ENCODE peak calls at places on chromosomes 1 and 21, in eight cellular contexts. One of them, this sample, is unnamed.

GRCh38 chr1:201364808-201365105 is 12.7 kb downstream of the TNNT2 start:
- DNase-seq in colonic mucosa: no peak
- DNase-seq in neural crest cell: no peak
- DNase-seq in mucosa of descending colon: no peak
- DNase-seq in GM10248: no peak
- DNase-seq in A549: no peak
- DNase-seq in fibroblast of mammary gland: no peak
- DNase-seq in AG04450: no peak
- DNase-seq in this sample: no peak

GRCh38 chr21:32248616-32249550 is 30.0 kb downstream of the MIS18A start:
- DNase-seq in colonic mucosa: no peak
- DNase-seq in neural crest cell: no peak
- DNase-seq in mucosa of descending colon: no peak
- DNase-seq in GM10248: no peak
- DNase-seq in A549: no peak
- DNase-seq in fibroblast of mammary gland: no peak
- DNase-seq in AG04450: no peak
- DNase-seq in this sample: no peak

GRCh38 chr1:38584408-38585037 is 275.0 kb downstream of the RRAGC start:
- DNase-seq in colonic mucosa: no peak
- DNase-seq in neural crest cell: no peak
- DNase-seq in mucosa of descending colon: no peak
- DNase-seq in GM10248: no peak
- DNase-seq in A549: no peak
- DNase-seq in fibroblast of mammary gland: no peak
- DNase-seq in AG04450: no peak
- DNase-seq in this sample: no peak

GRCh38 chr1:204396015-204396583 is 15.5 kb downstream of the PPP1R15B start:
- DNase-seq in colonic mucosa: peak; percentile 9
- DNase-seq in neural crest cell: no peak
- DNase-seq in mucosa of descending colon: no peak
- DNase-seq in GM10248: no peak
- DNase-seq in A549: no peak
- DNase-seq in fibroblast of mammary gland: no peak
- DNase-seq in AG04450: no peak
- DNase-seq in this sample: no peak

GRCh38 chr1:88731475-88731874 is 47.4 kb downstream of the PKN2 start:
- DNase-seq in colonic mucosa: peak; percentile 41
- DNase-seq in neural crest cell: no peak
- DNase-seq in mucosa of descending colon: no peak
- DNase-seq in GM10248: no peak
- DNase-seq in A549: peak; percentile 4
- DNase-seq in fibroblast of mammary gland: peak; percentile 95
- DNase-seq in AG04450: peak; percentile 82
- DNase-seq in this sample: no peak

GRCh38 chr1:235697517-235697916 is 47.9 kb upstream of the GNG4 start:
- DNase-seq in colonic mucosa: no peak
- DNase-seq in neural crest cell: no peak
- DNase-seq in mucosa of descending colon: no peak
- DNase-seq in GM10248: peak; percentile 18
- DNase-seq in A549: no peak
- DNase-seq in fibroblast of mammary gland: peak; percentile 76
- DNase-seq in AG04450: no peak
- DNase-seq in this sample: no peak

GRCh38 chr1:228416217-228416971 is at the start of gene TRIM17:
- DNase-seq in colonic mucosa: no peak
- DNase-seq in neural crest cell: peak; percentile 59
- DNase-seq in mucosa of descending colon: no peak
- DNase-seq in GM10248: no peak
- DNase-seq in A549: no peak
- DNase-seq in fibroblast of mammary gland: no peak
- DNase-seq in AG04450: no peak
- DNase-seq in this sample: peak; percentile 71

GRCh38 chr1:170675825-170676224 is 11.9 kb downstream of the PRRX1 start:
- DNase-seq in colonic mucosa: no peak
- DNase-seq in neural crest cell: no peak
- DNase-seq in mucosa of descending colon: no peak
- DNase-seq in GM10248: no peak
- DNase-seq in A549: no peak
- DNase-seq in fibroblast of mammary gland: no peak
- DNase-seq in AG04450: no peak
- DNase-seq in this sample: no peak

DNA sequence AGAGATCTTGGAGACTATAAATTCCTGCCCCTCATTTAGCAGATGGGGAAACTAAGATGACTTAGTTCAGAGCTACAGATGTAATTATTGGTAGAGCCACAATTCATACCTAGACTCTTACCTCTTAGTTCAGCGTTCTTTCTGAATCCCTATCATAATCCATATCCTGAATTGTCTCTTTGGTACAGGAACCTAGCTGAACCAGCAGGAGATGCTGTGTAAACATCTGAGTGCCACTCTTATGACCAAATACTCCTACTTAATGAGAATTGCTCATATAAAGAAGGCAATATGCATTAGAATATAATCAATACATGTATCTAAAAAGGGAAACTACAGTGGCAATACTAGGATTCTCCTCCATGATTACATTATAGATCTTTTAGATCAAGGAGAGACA is 459.0 kb downstream of the SIPA1L2 start:
- DNase-seq in colonic mucosa: no peak
- DNase-seq in neural crest cell: no peak
- DNase-seq in mucosa of descending colon: no peak
- DNase-seq in GM10248: no peak
- DNase-seq in A549: no peak
- DNase-seq in fibroblast of mammary gland: no peak
- DNase-seq in AG04450: no peak
- DNase-seq in this sample: no peak
- TF ChIP-seq CTCF in colonic mucosa: no peak
- TF ChIP-seq CTCF in neural crest cell: no peak
- TF ChIP-seq CTCF in mucosa of descending colon: no peak
- TF ChIP-seq CTCF in GM10248: no peak
- TF ChIP-seq CTCF in A549: no peak
- TF ChIP-seq CTCF in fibroblast of mammary gland: no peak
- TF ChIP-seq CTCF in AG04450: no peak
- TF ChIP-seq CTCF in this sample: no peak

GRCh38 chr21:42973991-42974831 is at the start of gene PKNOX1:
- DNase-seq in colonic mucosa: peak; percentile 99
- DNase-seq in neural crest cell: peak; percentile 98
- DNase-seq in mucosa of descending colon: peak; percentile 99
- DNase-seq in GM10248: peak; percentile 100
- DNase-seq in A549: peak; percentile 98
- DNase-seq in fibroblast of mammary gland: peak; percentile 97
- DNase-seq in AG04450: peak; percentile 97
- DNase-seq in this sample: peak; percentile 98
- TF ChIP-seq CTCF in colonic mucosa: no peak
- TF ChIP-seq CTCF in neural crest cell: peak; percentile 19
- TF ChIP-seq CTCF in mucosa of descending colon: no peak
- TF ChIP-seq CTCF in GM10248: no peak
- TF ChIP-seq CTCF in A549: no peak
- TF ChIP-seq CTCF in fibroblast of mammary gland: no peak
- TF ChIP-seq CTCF in AG04450: no peak
- TF ChIP-seq CTCF in this sample: no peak

GRCh38 chr1:245512181-245512888 is 357.6 kb downstream of the KIF26B start:
- DNase-seq in colonic mucosa: no peak
- DNase-seq in neural crest cell: no peak
- DNase-seq in mucosa of descending colon: no peak
- DNase-seq in GM10248: no peak
- DNase-seq in A549: no peak
- DNase-seq in fibroblast of mammary gland: peak; percentile 31
- DNase-seq in AG04450: no peak
- DNase-seq in this sample: no peak

GRCh38 chr1:245516178-245516829 is 361.5 kb downstream of the KIF26B start:
- DNase-seq in colonic mucosa: no peak
- DNase-seq in neural crest cell: no peak
- DNase-seq in mucosa of descending colon: no peak
- DNase-seq in GM10248: no peak
- DNase-seq in A549: peak; percentile 46
- DNase-seq in fibroblast of mammary gland: peak; percentile 14
- DNase-seq in AG04450: peak; percentile 38
- DNase-seq in this sample: no peak

DNA sequence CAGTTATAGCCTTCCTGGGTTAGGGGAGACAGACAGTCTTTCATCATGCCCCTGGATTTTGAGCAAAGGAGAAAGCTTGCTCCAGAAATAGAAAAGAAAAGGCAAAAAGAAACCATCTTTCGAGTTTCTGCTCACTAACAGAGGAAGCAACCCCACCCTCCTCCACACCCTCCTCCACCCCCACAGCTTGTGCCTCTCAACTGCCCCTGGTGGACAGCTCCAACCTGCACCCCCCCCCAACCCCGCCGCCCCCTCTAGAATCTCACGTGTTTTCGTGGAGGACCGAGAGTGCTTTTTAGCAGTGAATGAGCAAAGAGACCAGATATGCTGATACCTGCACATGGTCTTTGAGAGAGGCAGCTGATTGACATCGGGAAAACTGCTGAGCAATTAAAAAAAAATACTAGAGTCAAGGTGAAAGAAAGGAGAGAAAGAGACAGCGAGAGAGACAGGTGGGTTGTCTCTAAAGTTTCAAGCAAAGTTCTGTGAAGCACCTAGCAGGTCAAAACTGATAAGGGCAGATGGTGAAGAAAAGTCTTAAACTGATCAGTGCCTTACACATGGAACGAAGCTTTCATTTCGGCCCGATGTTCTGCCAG is 358.3 kb downstream of the KIF26B start:
- DNase-seq in colonic mucosa: no peak
- DNase-seq in neural crest cell: no peak
- DNase-seq in mucosa of descending colon: no peak
- DNase-seq in GM10248: peak; percentile 29
- DNase-seq in A549: no peak
- DNase-seq in fibroblast of mammary gland: peak; percentile 29
- DNase-seq in AG04450: no peak
- DNase-seq in this sample: no peak
- TF ChIP-seq CTCF in colonic mucosa: no peak
- TF ChIP-seq CTCF in neural crest cell: peak; percentile 23
- TF ChIP-seq CTCF in mucosa of descending colon: no peak
- TF ChIP-seq CTCF in GM10248: no peak
- TF ChIP-seq CTCF in A549: no peak
- TF ChIP-seq CTCF in fibroblast of mammary gland: peak; percentile 29
- TF ChIP-seq CTCF in AG04450: peak; percentile 39
- TF ChIP-seq CTCF in this sample: no peak

DNA sequence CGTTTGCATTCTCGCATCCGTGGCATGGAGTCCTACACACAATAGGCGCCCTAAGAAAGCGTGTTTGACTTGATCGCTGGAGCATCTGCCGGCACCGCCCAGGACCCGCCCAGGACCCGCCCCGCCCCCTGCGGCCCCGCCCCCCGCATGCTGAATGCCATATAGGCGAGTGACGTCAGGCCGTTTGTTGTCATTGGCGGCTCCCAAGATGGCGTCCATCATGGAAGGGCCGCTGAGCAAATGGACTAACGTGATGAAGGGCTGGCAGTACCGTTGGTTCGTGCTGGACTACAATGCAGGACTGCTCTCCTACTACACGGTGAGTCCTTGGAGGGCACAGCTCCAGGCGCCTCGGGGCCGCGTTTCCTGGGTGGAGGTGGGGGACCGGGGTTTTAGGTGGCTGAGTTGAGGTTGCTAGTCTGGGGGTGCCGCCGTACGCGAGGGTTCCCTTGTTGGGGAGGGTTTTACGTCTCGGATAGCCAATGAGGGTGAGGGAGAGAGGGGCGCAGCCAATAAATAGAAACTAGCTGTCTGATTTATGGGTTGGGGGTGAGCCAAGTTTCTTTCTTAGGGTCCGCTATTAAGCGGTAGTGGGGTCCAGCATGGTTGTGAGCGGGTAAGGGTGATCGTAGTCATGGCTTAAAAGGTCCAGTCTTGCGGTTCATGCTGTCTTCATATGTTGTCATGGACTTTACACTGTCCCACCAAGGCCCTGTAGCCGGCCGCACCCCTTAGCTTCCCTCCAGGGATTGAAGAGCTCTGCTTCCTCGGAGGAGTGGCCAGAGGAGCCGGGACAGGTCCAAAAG is at the start of gene OSBPL9:
- DNase-seq in colonic mucosa: peak; percentile 93
- DNase-seq in neural crest cell: peak; percentile 73
- DNase-seq in mucosa of descending colon: peak; percentile 90
- DNase-seq in GM10248: peak; percentile 95
- DNase-seq in A549: peak; percentile 88
- DNase-seq in fibroblast of mammary gland: peak; percentile 90
- DNase-seq in AG04450: peak; percentile 79
- DNase-seq in this sample: peak; percentile 84
- TF ChIP-seq CTCF in colonic mucosa: no peak
- TF ChIP-seq CTCF in neural crest cell: no peak
- TF ChIP-seq CTCF in mucosa of descending colon: no peak
- TF ChIP-seq CTCF in GM10248: no peak
- TF ChIP-seq CTCF in A549: no peak
- TF ChIP-seq CTCF in fibroblast of mammary gland: no peak
- TF ChIP-seq CTCF in AG04450: no peak
- TF ChIP-seq CTCF in this sample: no peak